ENCODE peak calls at places on chromosomes 4 and X, in four cellular contexts. X, C, M and Q are unnamed samples.

GRCh38 chr4:69489856-69490255 is 5.8 kb downstream of the UGT2B4 start:
- DNase-seq in X (no peak), C (no peak), M (no peak), Q (no peak)

GRCh38 chr4:99807666-99808065 is 9.0 kb upstream of the DAPP1 start:
- DNase-seq in X (no peak), C (no peak), M (no peak), Q (no peak)

GRCh38 chrX:68504237-68504636 is 5.4 kb downstream of the YIPF6 start:
- DNase-seq in X (peak), C (peak), M (peak), Q (no peak)

GRCh38 chr4:3879681-3880594 is 113.8 kb downstream of the ADRA2C start:
- DNase-seq in X (no peak), C (no peak), M (no peak), Q (no peak)

GRCh38 chr4:124936427-124936826 is 223.9 kb upstream of the ANKRD50 start:
- DNase-seq in X (peak), C (peak), M (no peak), Q (no peak)

GRCh38 chr4:176549161-176549865 is 229.5 kb downstream of the SPCS3 start:
- DNase-seq in X (peak), C (peak), M (no peak), Q (no peak)

GRCh38 chrX:106692425-106693075 is 34.0 kb upstream of the RNF128 start:
- DNase-seq in X (no peak), C (no peak), M (no peak), Q (no peak)

GRCh38 chrX:68571292-68572256 is 72.7 kb downstream of the YIPF6 start:
- DNase-seq in X (peak), C (peak), M (peak), Q (no peak)

GRCh38 chr4:173834151-173834550 is 304.1 kb upstream of the HAND2 start:
- DNase-seq in X (peak), C (peak), M (no peak), Q (no peak)

GRCh38 chr4:88609387-88609786 is 17.1 kb downstream of the HERC3 start:
- DNase-seq in X (no peak), C (no peak), M (no peak), Q (no peak)

GRCh38 chr4:1503583-1504471 is 97.6 kb upstream of the NKX1-1 start:
- DNase-seq in X (no peak), C (no peak), M (no peak), Q (no peak)

GRCh38 chr4:155342142-155342541 is 34.6 kb downstream of the MAP9 start:
- DNase-seq in X (peak), C (peak), M (no peak), Q (no peak)

GRCh38 chr4:15420642-15421041 is 7.2 kb upstream of the C1QTNF7 start:
- DNase-seq in X (peak), C (peak), M (peak), Q (no peak)

GRCh38 chrX:36957425-36958328 is 50.5 kb upstream of the FAM47C start:
- DNase-seq in X (peak), C (no peak), M (no peak), Q (no peak)
- TF ChIP-seq CTCF in X (peak), C (no peak), M (no peak), Q (no peak)

DNA sequence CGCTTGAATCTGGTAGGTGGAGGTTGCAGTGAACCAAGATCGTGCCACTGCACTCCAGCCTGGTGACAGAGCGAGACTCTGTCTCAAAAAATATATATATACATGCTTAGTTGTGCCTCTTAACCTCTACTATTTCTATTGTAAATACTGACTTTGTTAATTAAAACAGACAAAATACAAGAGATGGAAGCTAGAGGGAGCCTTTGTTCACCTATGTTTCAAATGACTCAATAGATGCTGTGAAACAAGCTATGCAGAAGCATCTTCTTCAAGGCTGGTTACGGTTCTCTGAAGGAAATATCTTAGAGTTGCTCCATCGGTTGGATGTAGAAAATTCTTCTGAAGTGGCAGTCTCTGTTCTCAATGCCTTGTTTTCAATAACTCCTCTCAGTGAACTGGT is 6.2 kb downstream of the NCAPG start:
- DNase-seq in X (peak), C (peak), M (peak), Q (peak)
- TF ChIP-seq CTCF in X (peak), C (peak), M (peak), Q (peak)

GRCh38 chrX:153845842-153846241 is 15.5 kb upstream of the PDZD4 start:
- DNase-seq in X (peak), C (peak), M (no peak), Q (no peak)

GRCh38 chrX:153851981-153852380 is 21.6 kb upstream of the PDZD4 start:
- DNase-seq in X (no peak), C (no peak), M (no peak), Q (no peak)

GRCh38 chrX:153844509-153845082 is 14.3 kb upstream of the PDZD4 start:
- DNase-seq in X (no peak), C (no peak), M (no peak), Q (no peak)

GRCh38 chrX:153845195-153845594 is 14.9 kb upstream of the PDZD4 start:
- DNase-seq in X (no peak), C (no peak), M (no peak), Q (no peak)

GRCh38 chrX:153848325-153848724 is 18.0 kb upstream of the PDZD4 start:
- DNase-seq in X (no peak), C (no peak), M (no peak), Q (no peak)
- TF ChIP-seq CTCF in X (no peak), C (no peak), M (no peak), Q (no peak)

GRCh38 chrX:148288451-148288850 is 212.0 kb upstream of the AFF2 start:
- DNase-seq in X (no peak), C (no peak), M (no peak), Q (no peak)
- TF ChIP-seq CTCF in X (no peak), C (no peak), M (no peak), Q (no peak)

GRCh38 chrX:31265383-31265782 is 193.5 kb upstream of the FTHL17 start:
- DNase-seq in X (no peak), C (no peak), M (no peak), Q (no peak)

GRCh38 chrX:31269914-31270313 is 198.1 kb upstream of the FTHL17 start:
- DNase-seq in X (peak), C (no peak), M (no peak), Q (no peak)

GRCh38 chrX:31271615-31272471 is 200.0 kb upstream of the FTHL17 start:
- DNase-seq in X (no peak), C (peak), M (no peak), Q (no peak)

GRCh38 chrX:31268359-31268758 is 196.5 kb upstream of the FTHL17 start:
- DNase-seq in X (peak), C (no peak), M (no peak), Q (no peak)

DNA sequence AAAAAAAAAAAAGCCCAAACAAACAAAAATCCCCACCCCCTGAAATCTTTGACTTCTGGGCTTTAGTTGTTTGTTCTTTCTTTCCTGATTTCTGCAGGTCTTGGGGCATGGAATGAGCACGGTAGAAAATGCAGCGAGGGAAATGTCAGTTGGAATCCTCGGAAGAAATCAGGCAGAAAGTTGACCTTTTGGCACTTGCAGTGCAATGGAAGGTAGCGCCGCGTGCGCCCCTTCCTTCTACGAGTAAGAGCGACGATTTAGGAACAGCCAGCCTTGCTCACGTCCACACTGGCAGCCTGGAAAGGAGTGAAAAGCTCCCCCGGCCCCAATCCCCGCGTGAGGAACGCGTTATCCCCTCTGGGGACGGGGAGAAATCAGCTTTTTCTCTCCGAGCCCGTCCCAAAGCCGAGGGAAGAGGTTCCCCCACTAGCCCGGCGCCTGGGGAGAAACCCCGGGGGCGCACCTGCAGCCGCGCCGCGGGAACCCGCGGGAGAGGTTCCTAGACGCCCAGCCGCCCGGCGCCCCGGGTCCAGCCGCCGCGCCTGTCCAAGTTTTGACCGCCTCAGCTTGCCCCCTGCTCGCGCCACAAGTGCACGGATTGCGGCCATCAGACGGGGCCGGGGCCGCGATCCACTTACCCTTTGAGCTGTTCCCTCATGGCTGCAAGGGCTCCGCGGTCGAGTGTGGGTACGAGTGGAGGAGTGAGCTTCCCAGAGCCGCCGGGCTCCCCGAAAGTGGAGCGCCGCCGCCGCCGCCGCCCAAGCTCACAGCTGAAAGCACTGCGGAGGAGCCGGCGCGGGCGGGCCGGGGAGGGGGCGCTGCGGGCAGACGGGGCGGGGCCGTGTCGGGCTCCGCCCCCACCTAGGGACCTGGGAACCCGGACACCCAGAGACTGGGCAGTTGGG is 194.6 kb upstream of the FTHL17 start:
- DNase-seq in X (peak), C (no peak), M (no peak), Q (no peak)
- TF ChIP-seq CTCF in X (no peak), C (no peak), M (no peak), Q (no peak)

GRCh38 chr4:150814873-150815272 is 200.2 kb downstream of the LRBA start:
- DNase-seq in X (no peak), C (no peak), M (no peak), Q (no peak)
- TF ChIP-seq CTCF in X (peak), C (no peak), M (peak), Q (no peak)